ENCODE peak calls at places on chromosome 13, in four cellular contexts. A is SW 1271, Y is heart right ventricle, P is fibroblast of mammary gland. N is an unnamed sample.

GRCh38 chr13:112693831-112694497 is 4.1 kb downstream of the ATP11A start:
- DNase-seq in P (peak), Y (peak), A (no peak), N (peak)

GRCh38 chr13:81106348-81106747 is 765.4 kb upstream of the SPRY2 start:
- DNase-seq in Y (no peak), P (no peak), A (no peak), N (no peak)

GRCh38 chr13:38321654-38322053 is 28.0 kb upstream of the UFM1 start:
- DNase-seq in A (no peak), Y (no peak), P (no peak), N (no peak)

GRCh38 chr13:54682184-54682583 is 1653.6 kb downstream of the OLFM4 start:
- DNase-seq in P (no peak), A (no peak), Y (no peak), N (no peak)

GRCh38 chr13:99987180-99988047 is 5.8 kb downstream of the ZIC2 start:
- DNase-seq in Y (no peak), A (no peak), P (no peak), N (no peak)

GRCh38 chr13:95317037-95317989 is 16.1 kb upstream of the ABCC4 start:
- DNase-seq in Y (no peak), P (peak), A (no peak), N (no peak)

GRCh38 chr13:89721216-89721615 is 1626.3 kb upstream of the MIR17HG start:
- DNase-seq in Y (no peak), P (no peak), A (no peak), N (no peak)

GRCh38 chr13:61316647-61317046 is 99.0 kb downstream of the PCDH20 start:
- DNase-seq in A (no peak), Y (no peak), P (no peak), N (no peak)

GRCh38 chr13:76677047-76677446 is 209.2 kb downstream of the KCTD12 start:
- DNase-seq in P (peak), A (no peak), Y (peak), N (no peak)

GRCh38 chr13:78160793-78161192 is 242.2 kb upstream of the EDNRB start:
- DNase-seq in A (no peak), Y (no peak), P (peak), N (peak)

GRCh38 chr13:101449971-101450748 is 2.3 kb upstream of the ITGBL1 start:
- DNase-seq in Y (no peak), A (peak), P (peak), N (peak)

GRCh38 chr13:26658491-26658890 is 101.0 kb downstream of the WASF3 start:
- DNase-seq in Y (no peak), P (no peak), A (no peak), N (no peak)

GRCh38 chr13:45398862-45399261 is 19.3 kb downstream of the SLC25A30 start:
- DNase-seq in P (no peak), Y (no peak), A (no peak), N (no peak)

GRCh38 chr13:95185851-95186250 is 115.4 kb downstream of the ABCC4 start:
- DNase-seq in P (no peak), A (no peak), Y (no peak), N (no peak)

GRCh38 chr13:41746259-41746658 is 214.7 kb downstream of the VWA8 start:
- DNase-seq in P (peak), A (no peak), Y (no peak), N (peak)

GRCh38 chr13:78102121-78102677 is 183.6 kb upstream of the EDNRB start:
- DNase-seq in Y (peak), P (peak), A (no peak), N (peak)

GRCh38 chr13:99022953-99023352 is 45.1 kb upstream of the DOCK9 start:
- DNase-seq in P (no peak), A (no peak), Y (no peak), N (peak)

GRCh38 chr13:84528408-84529055 is 646.3 kb upstream of the SLITRK1 start:
- DNase-seq in A (no peak), P (no peak), Y (no peak), N (no peak)

GRCh38 chr13:101514100-101514499 is 61.6 kb downstream of the ITGBL1 start:
- DNase-seq in Y (no peak), A (no peak), P (no peak), N (no peak)

GRCh38 chr13:74061939-74062595 is 72.1 kb downstream of the KLF12 start:
- DNase-seq in P (peak), A (no peak), Y (no peak), N (no peak)

GRCh38 chr13:78228211-78228610 is 309.6 kb upstream of the EDNRB start:
- DNase-seq in Y (no peak), P (no peak), A (no peak), N (no peak)

GRCh38 chr13:23610966-23611486 is 40.8 kb downstream of the TNFRSF19 start:
- DNase-seq in A (no peak), Y (peak), P (peak), N (no peak)

N was measured in epithelial cell of esophagus.